ENCODE peak calls at places on chromosomes 3 and 15, in nine cellular contexts. One of them, this sample, is unnamed.

GRCh38 chr3:32432711-32433530 is 41.3 kb downstream of the CMTM7 start:
- DNase-seq in right lobe of liver: no peak
- DNase-seq in fibroblast of lung: peak; percentile 54
- DNase-seq in amniotic epithelial cell: peak; percentile 23
- DNase-seq in amniotic stem cell: no peak
- DNase-seq in nucleus accumbens: no peak
- DNase-seq in foreskin fibroblast: peak; percentile 65
- DNase-seq in stimulated activated CD8-positive, alpha-beta memory T cell treated with anti-CD3 and anti-CD28 coated beads, Interleukin-12 subunit alpha, Interleukin-12 subunit beta, amount 100 ng/mL, for 1 hour: no peak
- DNase-seq in stimulated activated CD4-positive, alpha-beta T cell treated with anti-CD3 and anti-CD28 coated beads, Interleukin-1b, Interleukin-23, amount 100 ng/mL, for 1 hour: no peak
- DNase-seq in this sample: no peak

GRCh38 chr3:21551019-21551418 is 200.0 kb downstream of the ZNF385D start:
- DNase-seq in right lobe of liver: no peak
- DNase-seq in amniotic epithelial cell: peak; percentile 10
- DNase-seq in foreskin fibroblast: peak; percentile 35
- DNase-seq in nucleus accumbens: no peak
- DNase-seq in stimulated activated CD8-positive, alpha-beta memory T cell treated with anti-CD3 and anti-CD28 coated beads, Interleukin-12 subunit alpha, Interleukin-12 subunit beta, amount 100 ng/mL, for 1 hour: no peak
- DNase-seq in amniotic stem cell: no peak
- DNase-seq in fibroblast of lung: peak; percentile 28
- DNase-seq in stimulated activated CD4-positive, alpha-beta T cell treated with anti-CD3 and anti-CD28 coated beads, Interleukin-1b, Interleukin-23, amount 100 ng/mL, for 1 hour: no peak
- DNase-seq in this sample: no peak

GRCh38 chr3:158770254-158771017 is 31.4 kb upstream of the MFSD1 start:
- DNase-seq in stimulated activated CD4-positive, alpha-beta T cell treated with anti-CD3 and anti-CD28 coated beads, Interleukin-1b, Interleukin-23, amount 100 ng/mL, for 1 hour: no peak
- DNase-seq in nucleus accumbens: no peak
- DNase-seq in fibroblast of lung: peak; percentile 89
- DNase-seq in stimulated activated CD8-positive, alpha-beta memory T cell treated with anti-CD3 and anti-CD28 coated beads, Interleukin-12 subunit alpha, Interleukin-12 subunit beta, amount 100 ng/mL, for 1 hour: no peak
- DNase-seq in amniotic epithelial cell: peak; percentile 84
- DNase-seq in foreskin fibroblast: peak; percentile 91
- DNase-seq in amniotic stem cell: no peak
- DNase-seq in right lobe of liver: no peak
- DNase-seq in this sample: no peak

GRCh38 chr3:193211173-193211572 is 29.8 kb upstream of the PLAAT1 start:
- DNase-seq in stimulated activated CD4-positive, alpha-beta T cell treated with anti-CD3 and anti-CD28 coated beads, Interleukin-1b, Interleukin-23, amount 100 ng/mL, for 1 hour: no peak
- DNase-seq in amniotic stem cell: no peak
- DNase-seq in stimulated activated CD8-positive, alpha-beta memory T cell treated with anti-CD3 and anti-CD28 coated beads, Interleukin-12 subunit alpha, Interleukin-12 subunit beta, amount 100 ng/mL, for 1 hour: no peak
- DNase-seq in foreskin fibroblast: no peak
- DNase-seq in amniotic epithelial cell: no peak
- DNase-seq in nucleus accumbens: no peak
- DNase-seq in fibroblast of lung: no peak
- DNase-seq in right lobe of liver: no peak
- DNase-seq in this sample: no peak

GRCh38 chr3:51280171-51280570 is 104.9 kb upstream of the MANF start:
- DNase-seq in right lobe of liver: no peak
- DNase-seq in fibroblast of lung: no peak
- DNase-seq in stimulated activated CD8-positive, alpha-beta memory T cell treated with anti-CD3 and anti-CD28 coated beads, Interleukin-12 subunit alpha, Interleukin-12 subunit beta, amount 100 ng/mL, for 1 hour: no peak
- DNase-seq in nucleus accumbens: peak; percentile 4
- DNase-seq in foreskin fibroblast: no peak
- DNase-seq in amniotic stem cell: no peak
- DNase-seq in amniotic epithelial cell: no peak
- DNase-seq in stimulated activated CD4-positive, alpha-beta T cell treated with anti-CD3 and anti-CD28 coated beads, Interleukin-1b, Interleukin-23, amount 100 ng/mL, for 1 hour: no peak
- DNase-seq in this sample: peak; percentile 6

GRCh38 chr3:62586356-62586755 is 213.0 kb upstream of the FEZF2 start:
- DNase-seq in stimulated activated CD4-positive, alpha-beta T cell treated with anti-CD3 and anti-CD28 coated beads, Interleukin-1b, Interleukin-23, amount 100 ng/mL, for 1 hour: no peak
- DNase-seq in foreskin fibroblast: peak; percentile 89
- DNase-seq in amniotic epithelial cell: peak; percentile 94
- DNase-seq in right lobe of liver: no peak
- DNase-seq in stimulated activated CD8-positive, alpha-beta memory T cell treated with anti-CD3 and anti-CD28 coated beads, Interleukin-12 subunit alpha, Interleukin-12 subunit beta, amount 100 ng/mL, for 1 hour: no peak
- DNase-seq in amniotic stem cell: no peak
- DNase-seq in fibroblast of lung: peak; percentile 96
- DNase-seq in nucleus accumbens: no peak
- DNase-seq in this sample: no peak

GRCh38 chr3:8805774-8806173 is 36.4 kb upstream of the OXTR start:
- DNase-seq in amniotic epithelial cell: no peak
- DNase-seq in right lobe of liver: no peak
- DNase-seq in foreskin fibroblast: no peak
- DNase-seq in fibroblast of lung: no peak
- DNase-seq in stimulated activated CD4-positive, alpha-beta T cell treated with anti-CD3 and anti-CD28 coated beads, Interleukin-1b, Interleukin-23, amount 100 ng/mL, for 1 hour: no peak
- DNase-seq in nucleus accumbens: no peak
- DNase-seq in stimulated activated CD8-positive, alpha-beta memory T cell treated with anti-CD3 and anti-CD28 coated beads, Interleukin-12 subunit alpha, Interleukin-12 subunit beta, amount 100 ng/mL, for 1 hour: no peak
- DNase-seq in amniotic stem cell: no peak
- DNase-seq in this sample: no peak

GRCh38 chr3:197135212-197135611 is 105.6 kb upstream of the MELTF start:
- DNase-seq in amniotic epithelial cell: no peak
- DNase-seq in right lobe of liver: no peak
- DNase-seq in stimulated activated CD4-positive, alpha-beta T cell treated with anti-CD3 and anti-CD28 coated beads, Interleukin-1b, Interleukin-23, amount 100 ng/mL, for 1 hour: no peak
- DNase-seq in nucleus accumbens: no peak
- DNase-seq in fibroblast of lung: no peak
- DNase-seq in amniotic stem cell: no peak
- DNase-seq in stimulated activated CD8-positive, alpha-beta memory T cell treated with anti-CD3 and anti-CD28 coated beads, Interleukin-12 subunit alpha, Interleukin-12 subunit beta, amount 100 ng/mL, for 1 hour: no peak
- DNase-seq in foreskin fibroblast: no peak
- DNase-seq in this sample: no peak

GRCh38 chr3:126361211-126361610 is 4.0 kb upstream of the KLF15 start:
- DNase-seq in foreskin fibroblast: no peak
- DNase-seq in right lobe of liver: no peak
- DNase-seq in stimulated activated CD8-positive, alpha-beta memory T cell treated with anti-CD3 and anti-CD28 coated beads, Interleukin-12 subunit alpha, Interleukin-12 subunit beta, amount 100 ng/mL, for 1 hour: no peak
- DNase-seq in amniotic stem cell: no peak
- DNase-seq in fibroblast of lung: no peak
- DNase-seq in nucleus accumbens: no peak
- DNase-seq in stimulated activated CD4-positive, alpha-beta T cell treated with anti-CD3 and anti-CD28 coated beads, Interleukin-1b, Interleukin-23, amount 100 ng/mL, for 1 hour: no peak
- DNase-seq in amniotic epithelial cell: no peak
- DNase-seq in this sample: no peak

GRCh38 chr3:59914251-59914650 is 864.4 kb upstream of the CFAP20DC start:
- DNase-seq in amniotic epithelial cell: no peak
- DNase-seq in stimulated activated CD4-positive, alpha-beta T cell treated with anti-CD3 and anti-CD28 coated beads, Interleukin-1b, Interleukin-23, amount 100 ng/mL, for 1 hour: no peak
- DNase-seq in nucleus accumbens: no peak
- DNase-seq in foreskin fibroblast: no peak
- DNase-seq in stimulated activated CD8-positive, alpha-beta memory T cell treated with anti-CD3 and anti-CD28 coated beads, Interleukin-12 subunit alpha, Interleukin-12 subunit beta, amount 100 ng/mL, for 1 hour: no peak
- DNase-seq in fibroblast of lung: no peak
- DNase-seq in right lobe of liver: no peak
- DNase-seq in amniotic stem cell: no peak
- DNase-seq in this sample: no peak

GRCh38 chr3:58116161-58116955 is 94.4 kb downstream of the DNASE1L3 start:
- DNase-seq in right lobe of liver: no peak
- DNase-seq in fibroblast of lung: no peak
- DNase-seq in amniotic epithelial cell: no peak
- DNase-seq in nucleus accumbens: no peak
- DNase-seq in stimulated activated CD4-positive, alpha-beta T cell treated with anti-CD3 and anti-CD28 coated beads, Interleukin-1b, Interleukin-23, amount 100 ng/mL, for 1 hour: peak; percentile 4
- DNase-seq in foreskin fibroblast: no peak
- DNase-seq in amniotic stem cell: no peak
- DNase-seq in stimulated activated CD8-positive, alpha-beta memory T cell treated with anti-CD3 and anti-CD28 coated beads, Interleukin-12 subunit alpha, Interleukin-12 subunit beta, amount 100 ng/mL, for 1 hour: peak; percentile 22
- DNase-seq in this sample: no peak

GRCh38 chr3:194098036-194098871 is 37.7 kb upstream of the HES1 start:
- DNase-seq in foreskin fibroblast: no peak
- DNase-seq in amniotic stem cell: no peak
- DNase-seq in stimulated activated CD8-positive, alpha-beta memory T cell treated with anti-CD3 and anti-CD28 coated beads, Interleukin-12 subunit alpha, Interleukin-12 subunit beta, amount 100 ng/mL, for 1 hour: no peak
- DNase-seq in nucleus accumbens: no peak
- DNase-seq in stimulated activated CD4-positive, alpha-beta T cell treated with anti-CD3 and anti-CD28 coated beads, Interleukin-1b, Interleukin-23, amount 100 ng/mL, for 1 hour: no peak
- DNase-seq in right lobe of liver: no peak
- DNase-seq in amniotic epithelial cell: no peak
- DNase-seq in fibroblast of lung: no peak
- DNase-seq in this sample: no peak

GRCh38 chr3:45104715-45105711 is 41.2 kb downstream of the CDCP1 start:
- DNase-seq in stimulated activated CD8-positive, alpha-beta memory T cell treated with anti-CD3 and anti-CD28 coated beads, Interleukin-12 subunit alpha, Interleukin-12 subunit beta, amount 100 ng/mL, for 1 hour: no peak
- DNase-seq in foreskin fibroblast: peak; percentile 88
- DNase-seq in fibroblast of lung: peak; percentile 71
- DNase-seq in right lobe of liver: no peak
- DNase-seq in amniotic epithelial cell: peak; percentile 67
- DNase-seq in amniotic stem cell: no peak
- DNase-seq in stimulated activated CD4-positive, alpha-beta T cell treated with anti-CD3 and anti-CD28 coated beads, Interleukin-1b, Interleukin-23, amount 100 ng/mL, for 1 hour: no peak
- DNase-seq in nucleus accumbens: no peak
- DNase-seq in this sample: no peak

GRCh38 chr3:46895204-46895660 is 17.7 kb downstream of the PTH1R start:
- DNase-seq in right lobe of liver: peak; percentile 77
- DNase-seq in fibroblast of lung: peak; percentile 54
- DNase-seq in stimulated activated CD4-positive, alpha-beta T cell treated with anti-CD3 and anti-CD28 coated beads, Interleukin-1b, Interleukin-23, amount 100 ng/mL, for 1 hour: peak; percentile 67
- DNase-seq in foreskin fibroblast: peak; percentile 71
- DNase-seq in nucleus accumbens: peak; percentile 24
- DNase-seq in amniotic stem cell: no peak
- DNase-seq in stimulated activated CD8-positive, alpha-beta memory T cell treated with anti-CD3 and anti-CD28 coated beads, Interleukin-12 subunit alpha, Interleukin-12 subunit beta, amount 100 ng/mL, for 1 hour: peak; percentile 72
- DNase-seq in amniotic epithelial cell: peak; percentile 42
- DNase-seq in this sample: no peak

GRCh38 chr15:57356636-57357035 is 19.7 kb upstream of the CGNL1 start:
- DNase-seq in foreskin fibroblast: peak; percentile 34
- DNase-seq in fibroblast of lung: no peak
- DNase-seq in stimulated activated CD8-positive, alpha-beta memory T cell treated with anti-CD3 and anti-CD28 coated beads, Interleukin-12 subunit alpha, Interleukin-12 subunit beta, amount 100 ng/mL, for 1 hour: no peak
- DNase-seq in amniotic epithelial cell: peak; percentile 59
- DNase-seq in amniotic stem cell: peak; percentile 8
- DNase-seq in nucleus accumbens: no peak
- DNase-seq in right lobe of liver: no peak
- DNase-seq in stimulated activated CD4-positive, alpha-beta T cell treated with anti-CD3 and anti-CD28 coated beads, Interleukin-1b, Interleukin-23, amount 100 ng/mL, for 1 hour: no peak
- DNase-seq in this sample: no peak

GRCh38 chr15:92617197-92618037 is 38.2 kb downstream of the FAM174B start:
- DNase-seq in right lobe of liver: peak; percentile 88
- DNase-seq in foreskin fibroblast: no peak
- DNase-seq in fibroblast of lung: peak; percentile 93
- DNase-seq in amniotic epithelial cell: peak; percentile 91
- DNase-seq in nucleus accumbens: no peak
- DNase-seq in stimulated activated CD4-positive, alpha-beta T cell treated with anti-CD3 and anti-CD28 coated beads, Interleukin-1b, Interleukin-23, amount 100 ng/mL, for 1 hour: no peak
- DNase-seq in amniotic stem cell: no peak
- DNase-seq in stimulated activated CD8-positive, alpha-beta memory T cell treated with anti-CD3 and anti-CD28 coated beads, Interleukin-12 subunit alpha, Interleukin-12 subunit beta, amount 100 ng/mL, for 1 hour: no peak
- DNase-seq in this sample: no peak